ENCODE peak calls at places on chromosomes 3 and 15, in nine cellular contexts. J is germinal center; S is C1 segment of cervical spinal cord; Q is NAMALWA; E is choroid plexus epithelial cell; A is brain microvascular endothelial cell; U is CD8-positive, alpha-beta memory T cell; I is activated CD8-positive, alpha-beta memory T cell treated with anti-CD3 and anti-CD28 coated beads for 48 hours; Y is RWPE2. T is an unnamed sample.

GRCh38 chr15:76253851-76254440 is 57.3 kb downstream of the ETFA start:
- DNase-seq in J (no peak), S (no peak), Q (no peak), E (no peak), A (no peak), U (no peak), I (no peak), Y (no peak), T (no peak)

GRCh38 chr3:49456417-49456816 is 13.7 kb upstream of the DAG1 start:
- DNase-seq in J (no peak), S (no peak), Q (no peak), E (peak), A (peak), U (no peak), I (no peak), Y (no peak), T (no peak)

GRCh38 chr15:30962079-30962478 is 29.3 kb downstream of the MTMR10 start:
- DNase-seq in J (no peak), S (no peak), Q (no peak), E (no peak), A (no peak), U (no peak), I (no peak), Y (no peak), T (no peak)

GRCh38 chr15:87429754-87430153 is 826.8 kb downstream of the NTRK3 start:
- DNase-seq in J (no peak), S (no peak), Q (no peak), E (no peak), A (no peak), U (no peak), I (no peak), Y (no peak), T (no peak)

GRCh38 chr3:36399933-36400332 is 19.6 kb downstream of the STAC start:
- DNase-seq in J (no peak), S (no peak), Q (no peak), E (no peak), A (no peak), U (no peak), I (no peak), Y (no peak), T (no peak)

GRCh38 chr15:76947454-76947853 is 15.9 kb downstream of the RCN2 start:
- DNase-seq in J (no peak), S (no peak), Q (no peak), E (no peak), A (no peak), U (no peak), I (no peak), Y (no peak), T (no peak)

GRCh38 chr3:122760457-122761271 is 33.0 kb downstream of the HSPBAP1 start:
- DNase-seq in J (no peak), S (no peak), Q (no peak), E (peak), A (peak), U (no peak), I (no peak), Y (no peak), T (peak)

GRCh38 chr3:85576091-85576690 is 617.4 kb downstream of the CADM2 start:
- DNase-seq in J (peak), S (peak), Q (peak), E (peak), A (peak), U (no peak), I (no peak), Y (no peak), T (no peak)

GRCh38 chr3:88149146-88149515 is 628 bp upstream of the C3orf38 start:
- DNase-seq in J (peak), S (no peak), Q (peak), E (no peak), A (no peak), U (no peak), I (no peak), Y (peak), T (no peak)

GRCh38 chr3:127678315-127678599 is 5.5 kb downstream of the ABTB1 start:
- DNase-seq in J (no peak), S (no peak), Q (no peak), E (no peak), A (no peak), U (no peak), I (no peak), Y (no peak), T (no peak)

T was measured in retinal pigment epithelial cell.